ENCODE peak calls at places on chromosome 1, in seven cellular contexts. One of them, this sample, is unnamed.

GRCh38 chr1:154759793-154760192 is 110.3 kb downstream of the KCNN3 start:
- DNase-seq in neural progenitor cell: no peak
- DNase-seq in AG09309: no peak
- DNase-seq in left ventricle myocardium inferior: no peak
- DNase-seq in endodermal cell: no peak
- DNase-seq in Peyer's patch: no peak
- DNase-seq in transverse colon: no peak
- DNase-seq in this sample: no peak

GRCh38 chr1:22788298-22788697 is 77.7 kb downstream of the EPHB2 start:
- DNase-seq in neural progenitor cell: no peak
- DNase-seq in AG09309: no peak
- DNase-seq in left ventricle myocardium inferior: peak; percentile 50
- DNase-seq in endodermal cell: no peak
- DNase-seq in Peyer's patch: no peak
- DNase-seq in transverse colon: no peak
- DNase-seq in this sample: no peak

GRCh38 chr1:27525296-27526271 is 35.6 kb upstream of the WASF2 start:
- DNase-seq in neural progenitor cell: peak; percentile 72
- DNase-seq in AG09309: no peak
- DNase-seq in left ventricle myocardium inferior: peak; percentile 89
- DNase-seq in endodermal cell: peak; percentile 88
- DNase-seq in Peyer's patch: peak; percentile 84
- DNase-seq in transverse colon: peak; percentile 75
- DNase-seq in this sample: no peak

GRCh38 chr1:8051650-8052049 is 25.5 kb upstream of the ERRFI1 start:
- DNase-seq in neural progenitor cell: no peak
- DNase-seq in AG09309: no peak
- DNase-seq in left ventricle myocardium inferior: no peak
- DNase-seq in endodermal cell: no peak
- DNase-seq in Peyer's patch: no peak
- DNase-seq in transverse colon: no peak
- DNase-seq in this sample: no peak

GRCh38 chr1:236064674-236065508 is at the start of gene NID1:
- DNase-seq in neural progenitor cell: peak; percentile 95
- DNase-seq in AG09309: no peak
- DNase-seq in left ventricle myocardium inferior: peak; percentile 91
- DNase-seq in endodermal cell: peak; percentile 93
- DNase-seq in Peyer's patch: peak; percentile 34
- DNase-seq in transverse colon: peak; percentile 76
- DNase-seq in this sample: peak; percentile 23

GRCh38 chr1:156368157-156368658 is 803 bp upstream of the RHBG start:
- DNase-seq in neural progenitor cell: no peak
- DNase-seq in AG09309: no peak
- DNase-seq in left ventricle myocardium inferior: no peak
- DNase-seq in endodermal cell: no peak
- DNase-seq in Peyer's patch: no peak
- DNase-seq in transverse colon: no peak
- DNase-seq in this sample: no peak

GRCh38 chr1:115041654-115042053 is 12.0 kb downstream of the TSHB start:
- DNase-seq in neural progenitor cell: peak; percentile 53
- DNase-seq in AG09309: no peak
- DNase-seq in left ventricle myocardium inferior: no peak
- DNase-seq in endodermal cell: peak; percentile 53
- DNase-seq in Peyer's patch: no peak
- DNase-seq in transverse colon: no peak
- DNase-seq in this sample: no peak

GRCh38 chr1:31723828-31724359 is 20.1 kb upstream of the COL16A1 start:
- DNase-seq in neural progenitor cell: peak; percentile 95
- DNase-seq in AG09309: no peak
- DNase-seq in left ventricle myocardium inferior: peak; percentile 60
- DNase-seq in endodermal cell: peak; percentile 97
- DNase-seq in Peyer's patch: no peak
- DNase-seq in transverse colon: peak; percentile 72
- DNase-seq in this sample: no peak

GRCh38 chr1:110234691-110235090 is 24.6 kb downstream of the KCNC4 start:
- DNase-seq in neural progenitor cell: no peak
- DNase-seq in AG09309: no peak
- DNase-seq in left ventricle myocardium inferior: no peak
- DNase-seq in endodermal cell: no peak
- DNase-seq in Peyer's patch: no peak
- DNase-seq in transverse colon: no peak
- DNase-seq in this sample: no peak

GRCh38 chr1:202172015-202172355 is 11.6 kb upstream of the PTPN7 start:
- DNase-seq in neural progenitor cell: no peak
- DNase-seq in AG09309: no peak
- DNase-seq in left ventricle myocardium inferior: no peak
- DNase-seq in endodermal cell: no peak
- DNase-seq in Peyer's patch: no peak
- DNase-seq in transverse colon: no peak
- DNase-seq in this sample: no peak

GRCh38 chr1:243266231-243266630 is 10.4 kb downstream of the SDCCAG8 start:
- DNase-seq in neural progenitor cell: no peak
- DNase-seq in AG09309: no peak
- DNase-seq in left ventricle myocardium inferior: no peak
- DNase-seq in endodermal cell: no peak
- DNase-seq in Peyer's patch: no peak
- DNase-seq in transverse colon: no peak
- DNase-seq in this sample: no peak

GRCh38 chr1:241401156-241401555 is 44.2 kb upstream of the RGS7 start:
- DNase-seq in neural progenitor cell: no peak
- DNase-seq in AG09309: no peak
- DNase-seq in left ventricle myocardium inferior: no peak
- DNase-seq in endodermal cell: no peak
- DNase-seq in Peyer's patch: no peak
- DNase-seq in transverse colon: no peak
- DNase-seq in this sample: no peak
- TF ChIP-seq CTCF in neural progenitor cell: no peak
- TF ChIP-seq CTCF in AG09309: no peak
- TF ChIP-seq CTCF in left ventricle myocardium inferior: no peak
- TF ChIP-seq CTCF in endodermal cell: no peak
- TF ChIP-seq CTCF in Peyer's patch: no peak
- TF ChIP-seq CTCF in transverse colon: no peak
- TF ChIP-seq CTCF in this sample: no peak

DNA sequence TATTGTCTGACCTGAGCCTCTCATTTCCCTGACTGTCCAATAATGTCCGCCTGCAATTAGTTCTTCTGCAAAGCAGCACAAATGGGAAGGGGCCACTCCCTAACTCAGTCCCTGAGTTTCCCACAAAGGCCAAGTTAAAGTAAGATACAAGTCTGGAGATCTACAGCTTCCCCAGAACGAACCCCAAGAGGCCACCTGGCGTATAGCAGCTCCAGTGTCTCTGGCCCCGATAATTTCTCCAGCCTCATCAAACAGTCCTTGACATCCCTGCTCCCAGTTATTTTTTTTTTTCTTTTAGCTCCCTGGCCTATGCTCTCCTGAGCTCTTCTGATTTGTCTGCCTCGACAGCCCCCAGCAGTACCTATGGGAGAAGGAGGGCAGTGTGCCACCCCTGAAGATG is 8.1 kb upstream of the ACKR1 start:
- DNase-seq in neural progenitor cell: no peak
- DNase-seq in AG09309: no peak
- DNase-seq in left ventricle myocardium inferior: no peak
- DNase-seq in endodermal cell: peak; percentile 74
- DNase-seq in Peyer's patch: no peak
- DNase-seq in transverse colon: no peak
- DNase-seq in this sample: no peak
- TF ChIP-seq CTCF in neural progenitor cell: peak; percentile 42
- TF ChIP-seq CTCF in AG09309: peak; percentile 39
- TF ChIP-seq CTCF in left ventricle myocardium inferior: no peak
- TF ChIP-seq CTCF in endodermal cell: peak; percentile 68
- TF ChIP-seq CTCF in Peyer's patch: no peak
- TF ChIP-seq CTCF in transverse colon: no peak
- TF ChIP-seq CTCF in this sample: no peak

GRCh38 chr1:165408518-165408917 is 36.4 kb downstream of the RXRG start:
- DNase-seq in neural progenitor cell: peak; percentile 75
- DNase-seq in AG09309: no peak
- DNase-seq in left ventricle myocardium inferior: no peak
- DNase-seq in endodermal cell: peak; percentile 81
- DNase-seq in Peyer's patch: no peak
- DNase-seq in transverse colon: no peak
- DNase-seq in this sample: no peak
- TF ChIP-seq CTCF in neural progenitor cell: peak; percentile 60
- TF ChIP-seq CTCF in AG09309: peak; percentile 35
- TF ChIP-seq CTCF in left ventricle myocardium inferior: peak; percentile 61
- TF ChIP-seq CTCF in endodermal cell: peak; percentile 82
- TF ChIP-seq CTCF in Peyer's patch: peak; percentile 24
- TF ChIP-seq CTCF in transverse colon: no peak
- TF ChIP-seq CTCF in this sample: no peak

DNA sequence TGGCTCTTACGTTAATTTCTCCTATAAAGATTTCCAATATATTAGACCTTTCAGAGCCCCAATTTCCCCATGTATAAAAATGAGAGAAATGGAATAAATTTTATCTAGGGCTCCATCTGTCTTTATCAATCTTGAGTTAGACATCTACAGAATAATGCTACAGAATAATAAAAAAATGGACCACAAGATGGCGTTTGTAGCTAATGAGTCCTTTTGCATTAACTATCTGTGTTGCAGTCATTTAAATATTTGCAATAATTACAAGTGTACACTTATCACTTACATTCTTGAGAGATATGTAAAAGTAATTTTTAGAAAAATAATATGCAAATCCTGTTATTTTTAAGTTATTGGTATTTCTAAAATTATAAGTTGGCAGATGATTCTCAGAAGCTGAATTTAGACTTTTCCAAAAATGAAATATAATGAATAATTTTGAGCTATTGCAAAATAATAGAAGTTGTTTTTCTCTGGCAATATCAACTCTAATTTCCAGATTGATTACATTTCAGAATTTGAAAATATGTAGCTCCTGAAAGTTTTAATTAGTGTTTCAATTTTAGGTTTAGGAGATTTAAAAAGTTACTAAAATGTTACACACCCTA is 87.7 kb downstream of the SNX7 start:
- DNase-seq in neural progenitor cell: no peak
- DNase-seq in AG09309: no peak
- DNase-seq in left ventricle myocardium inferior: no peak
- DNase-seq in endodermal cell: no peak
- DNase-seq in Peyer's patch: no peak
- DNase-seq in transverse colon: no peak
- DNase-seq in this sample: no peak
- TF ChIP-seq CTCF in neural progenitor cell: peak; percentile 56
- TF ChIP-seq CTCF in AG09309: peak; percentile 27
- TF ChIP-seq CTCF in left ventricle myocardium inferior: peak; percentile 49
- TF ChIP-seq CTCF in endodermal cell: peak; percentile 70
- TF ChIP-seq CTCF in Peyer's patch: peak; percentile 44
- TF ChIP-seq CTCF in transverse colon: peak; percentile 15
- TF ChIP-seq CTCF in this sample: no peak

GRCh38 chr1:18999287-18999852 is 42.9 kb upstream of the IFFO2 start:
- DNase-seq in neural progenitor cell: no peak
- DNase-seq in AG09309: peak; percentile 5
- DNase-seq in left ventricle myocardium inferior: no peak
- DNase-seq in endodermal cell: no peak
- DNase-seq in Peyer's patch: no peak
- DNase-seq in transverse colon: no peak
- DNase-seq in this sample: no peak
- TF ChIP-seq CTCF in neural progenitor cell: no peak
- TF ChIP-seq CTCF in AG09309: no peak
- TF ChIP-seq CTCF in left ventricle myocardium inferior: no peak
- TF ChIP-seq CTCF in endodermal cell: no peak
- TF ChIP-seq CTCF in Peyer's patch: no peak
- TF ChIP-seq CTCF in transverse colon: no peak
- TF ChIP-seq CTCF in this sample: no peak

GRCh38 chr1:215677112-215677511 is 110.0 kb downstream of the KCTD3 start:
- DNase-seq in neural progenitor cell: no peak
- DNase-seq in AG09309: no peak
- DNase-seq in left ventricle myocardium inferior: no peak
- DNase-seq in endodermal cell: no peak
- DNase-seq in Peyer's patch: no peak
- DNase-seq in transverse colon: no peak
- DNase-seq in this sample: no peak

GRCh38 chr1:215679231-215679630 is 112.1 kb downstream of the KCTD3 start:
- DNase-seq in neural progenitor cell: no peak
- DNase-seq in AG09309: no peak
- DNase-seq in left ventricle myocardium inferior: no peak
- DNase-seq in endodermal cell: no peak
- DNase-seq in Peyer's patch: no peak
- DNase-seq in transverse colon: no peak
- DNase-seq in this sample: no peak

GRCh38 chr1:215682232-215682631 is 115.1 kb downstream of the KCTD3 start:
- DNase-seq in neural progenitor cell: no peak
- DNase-seq in AG09309: no peak
- DNase-seq in left ventricle myocardium inferior: no peak
- DNase-seq in endodermal cell: no peak
- DNase-seq in Peyer's patch: no peak
- DNase-seq in transverse colon: no peak
- DNase-seq in this sample: no peak
- TF ChIP-seq CTCF in neural progenitor cell: no peak
- TF ChIP-seq CTCF in AG09309: no peak
- TF ChIP-seq CTCF in left ventricle myocardium inferior: no peak
- TF ChIP-seq CTCF in endodermal cell: peak; percentile 33
- TF ChIP-seq CTCF in Peyer's patch: peak; percentile 31
- TF ChIP-seq CTCF in transverse colon: no peak
- TF ChIP-seq CTCF in this sample: no peak

DNA sequence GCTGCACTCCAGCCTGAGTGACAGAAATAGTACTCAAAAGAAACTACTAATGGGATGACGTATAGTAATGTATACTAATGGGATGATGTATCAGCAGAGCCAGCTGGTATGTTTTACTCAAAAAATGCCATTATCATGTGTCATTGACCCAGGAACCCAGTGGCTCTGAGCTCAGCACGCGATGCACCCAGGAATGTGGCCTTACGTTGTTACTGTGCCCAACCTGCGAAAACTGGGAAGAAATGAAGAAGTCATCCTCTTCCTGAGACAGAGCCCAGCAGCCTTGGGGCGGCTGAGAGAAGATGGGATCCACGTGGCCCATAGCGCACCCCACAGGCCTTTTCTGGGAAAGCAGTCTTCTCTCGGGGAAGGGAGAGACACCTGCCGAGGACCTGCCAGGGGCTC is 8.8 kb downstream of the UBE2J2 start:
- DNase-seq in neural progenitor cell: peak; percentile 50
- DNase-seq in AG09309: peak; percentile 93
- DNase-seq in left ventricle myocardium inferior: no peak
- DNase-seq in endodermal cell: peak; percentile 86
- DNase-seq in Peyer's patch: no peak
- DNase-seq in transverse colon: no peak
- DNase-seq in this sample: no peak
- TF ChIP-seq CTCF in neural progenitor cell: peak; percentile 45
- TF ChIP-seq CTCF in AG09309: peak; percentile 65
- TF ChIP-seq CTCF in left ventricle myocardium inferior: no peak
- TF ChIP-seq CTCF in endodermal cell: peak; percentile 63
- TF ChIP-seq CTCF in Peyer's patch: no peak
- TF ChIP-seq CTCF in transverse colon: peak; percentile 6
- TF ChIP-seq CTCF in this sample: no peak

GRCh38 chr1:77534456-77534855 is 148.0 kb downstream of the ZZZ3 start:
- DNase-seq in neural progenitor cell: no peak
- DNase-seq in AG09309: no peak
- DNase-seq in left ventricle myocardium inferior: no peak
- DNase-seq in endodermal cell: no peak
- DNase-seq in Peyer's patch: no peak
- DNase-seq in transverse colon: no peak
- DNase-seq in this sample: no peak
- TF ChIP-seq CTCF in neural progenitor cell: no peak
- TF ChIP-seq CTCF in AG09309: no peak
- TF ChIP-seq CTCF in left ventricle myocardium inferior: no peak
- TF ChIP-seq CTCF in endodermal cell: no peak
- TF ChIP-seq CTCF in Peyer's patch: no peak
- TF ChIP-seq CTCF in transverse colon: no peak
- TF ChIP-seq CTCF in this sample: no peak

GRCh38 chr1:15178571-15179484 is 25.3 kb downstream of the TMEM51 start:
- DNase-seq in neural progenitor cell: no peak
- DNase-seq in AG09309: peak; percentile 72
- DNase-seq in left ventricle myocardium inferior: no peak
- DNase-seq in endodermal cell: no peak
- DNase-seq in Peyer's patch: no peak
- DNase-seq in transverse colon: no peak
- DNase-seq in this sample: no peak
- TF ChIP-seq CTCF in neural progenitor cell: no peak
- TF ChIP-seq CTCF in AG09309: no peak
- TF ChIP-seq CTCF in left ventricle myocardium inferior: no peak
- TF ChIP-seq CTCF in endodermal cell: no peak
- TF ChIP-seq CTCF in Peyer's patch: no peak
- TF ChIP-seq CTCF in transverse colon: no peak
- TF ChIP-seq CTCF in this sample: no peak

GRCh38 chr1:204302769-204303168 is 57.0 kb downstream of the PLEKHA6 start:
- DNase-seq in neural progenitor cell: no peak
- DNase-seq in AG09309: no peak
- DNase-seq in left ventricle myocardium inferior: no peak
- DNase-seq in endodermal cell: no peak
- DNase-seq in Peyer's patch: no peak
- DNase-seq in transverse colon: no peak
- DNase-seq in this sample: no peak
- TF ChIP-seq CTCF in neural progenitor cell: no peak
- TF ChIP-seq CTCF in AG09309: no peak
- TF ChIP-seq CTCF in left ventricle myocardium inferior: no peak
- TF ChIP-seq CTCF in endodermal cell: peak; percentile 59
- TF ChIP-seq CTCF in Peyer's patch: no peak
- TF ChIP-seq CTCF in transverse colon: no peak
- TF ChIP-seq CTCF in this sample: no peak

This sample was measured in natural killer cell.